ENCODE peak calls at places on chromosomes 13 and 19, in nine cellular contexts. C is GM04504; R is smooth muscle cell of the brain vasculature; D is stimulated activated CD8-positive, alpha-beta memory T cell treated with anti-CD3 and anti-CD28 coated beads, Interleukin-15, amount 100 ng/mL, for 24 hours; M is progenitor cell of endocrine pancreas; V is psoas muscle; N is AG08396; J is mucosa of descending colon; Z is stimulated activated CD4-positive, alpha-beta T cell treated with anti-CD3 and anti-CD28 coated beads, Interleukin-4, amount 100 ng/mL, for 1 hour. O is an unnamed sample.
A peak's percentile ranks its signal among the peaks of the same experiment; 100 is the strongest.

GRCh38 chr19:16013181-16013850 is 63.0 kb upstream of the TPM4 start:
- DNase-seq in C (no peak), R (no peak), D (no peak), M (no peak), V (no peak), N (no peak), J (no peak), Z (no peak), O (no peak)

GRCh38 chr13:40060318-40061007 is 405.0 kb downstream of the COG6 start:
- DNase-seq in C (peak; percentile 84), R (no peak), D (no peak), M (no peak), V (peak; percentile 79), N (no peak), J (no peak), Z (peak; percentile 38), O (no peak)

GRCh38 chr13:77507931-77508776 is 27.4 kb upstream of the SCEL start:
- DNase-seq in C (peak; percentile 30), R (no peak), D (no peak), M (no peak), V (no peak), N (peak; percentile 27), J (no peak), Z (no peak), O (peak; percentile 48)

GRCh38 chr19:58557253-58558065 is 952 bp downstream of the UBE2M start:
- DNase-seq in C (no peak), R (no peak), D (no peak), M (no peak), V (no peak), N (no peak), J (peak; percentile 21), Z (no peak), O (no peak)

GRCh38 chr19:1428738-1429391 is 9.3 kb upstream of the RPS15 start:
- DNase-seq in C (no peak), R (no peak), D (no peak), M (no peak), V (no peak), N (no peak), J (no peak), Z (no peak), O (no peak)

GRCh38 chr19:12783226-12783848 is 7.9 kb upstream of the JUNB start:
- DNase-seq in C (no peak), R (no peak), D (no peak), M (no peak), V (no peak), N (no peak), J (no peak), Z (peak; percentile 65), O (no peak)

GRCh38 chr13:60584976-60585375 is 188.0 kb downstream of the TDRD3 start:
- DNase-seq in C (no peak), R (no peak), D (no peak), M (no peak), V (no peak), N (no peak), J (no peak), Z (no peak), O (no peak)

GRCh38 chr19:6216236-6216995 is 63.4 kb downstream of the MLLT1 start:
- DNase-seq in C (no peak), R (no peak), D (no peak), M (no peak), V (peak; percentile 45), N (no peak), J (no peak), Z (no peak), O (no peak)

GRCh38 chr19:39754544-39754943 is 16.7 kb upstream of the CLC start:
- DNase-seq in C (no peak), R (no peak), D (no peak), M (no peak), V (no peak), N (no peak), J (no peak), Z (no peak), O (no peak)

GRCh38 chr13:28730762-28731161 is 12.0 kb upstream of the SLC46A3 start:
- DNase-seq in C (no peak), R (no peak), D (no peak), M (no peak), V (no peak), N (no peak), J (no peak), Z (no peak), O (no peak)

GRCh38 chr19:8210660-8211101 is 1.5 kb downstream of the CERS4 start:
- DNase-seq in C (no peak), R (no peak), D (no peak), M (no peak), V (no peak), N (no peak), J (no peak), Z (no peak), O (no peak)

GRCh38 chr13:99265823-99266426 is 7.7 kb upstream of the GPR18 start:
- DNase-seq in C (no peak), R (peak; percentile 9), D (no peak), M (no peak), V (no peak), N (peak; percentile 33), J (peak; percentile 56), Z (no peak), O (no peak)

GRCh38 chr19:36072081-36072480 is 17.4 kb downstream of the WDR62 start:
- DNase-seq in C (no peak), R (no peak), D (no peak), M (no peak), V (no peak), N (no peak), J (no peak), Z (no peak), O (no peak)

GRCh38 chr13:46184277-46184699 is 2.3 kb upstream of the LCP1 start:
- DNase-seq in C (no peak), R (no peak), D (peak; percentile 37), M (no peak), V (no peak), N (no peak), J (peak; percentile 61), Z (peak; percentile 77), O (no peak)

GRCh38 chr19:21023901-21024300 is 3.4 kb downstream of the ZNF430 start:
- DNase-seq in C (peak; percentile 22), R (no peak), D (no peak), M (no peak), V (no peak), N (no peak), J (no peak), Z (no peak), O (no peak)

GRCh38 chr13:86282450-86282849 is 483.2 kb upstream of the SLITRK6 start:
- DNase-seq in C (no peak), R (no peak), D (no peak), M (no peak), V (no peak), N (no peak), J (no peak), Z (no peak), O (no peak)

GRCh38 chr13:102394158-102395053 is 7.4 kb downstream of the FGF14 start:
- DNase-seq in C (peak; percentile 32), R (peak; percentile 56), D (peak; percentile 94), M (peak; percentile 91), V (peak; percentile 97), N (peak; percentile 95), J (peak; percentile 94), Z (peak; percentile 97), O (peak; percentile 54)

GRCh38 chr13:68540244-68540643 is 1310.1 kb upstream of the PCDH9 start:
- DNase-seq in C (no peak), R (no peak), D (no peak), M (no peak), V (no peak), N (no peak), J (no peak), Z (no peak), O (no peak)

GRCh38 chr19:38183227-38183914 is 40.7 kb downstream of the DPF1 start:
- DNase-seq in C (no peak), R (no peak), D (no peak), M (no peak), V (peak; percentile 67), N (peak; percentile 79), J (no peak), Z (no peak), O (no peak)

GRCh38 chr19:29378126-29378525 is 147.7 kb upstream of the VSTM2B start:
- DNase-seq in C (no peak), R (no peak), D (no peak), M (peak; percentile 3), V (no peak), N (no peak), J (no peak), Z (no peak), O (no peak)

GRCh38 chr13:80141114-80141849 is 199.6 kb downstream of the SPRY2 start:
- DNase-seq in C (no peak), R (no peak), D (no peak), M (no peak), V (no peak), N (peak; percentile 69), J (no peak), Z (no peak), O (no peak)

GRCh38 chr13:97600438-97601080 is 166.6 kb downstream of the RAP2A start:
- DNase-seq in C (peak; percentile 23), R (peak; percentile 23), D (no peak), M (no peak), V (no peak), N (no peak), J (no peak), Z (no peak), O (peak; percentile 5)

GRCh38 chr19:15194938-15195337 is 5.9 kb downstream of the NOTCH3 start:
- DNase-seq in C (no peak), R (no peak), D (no peak), M (no peak), V (no peak), N (peak; percentile 75), J (no peak), Z (no peak), O (no peak)

GRCh38 chr13:84121456-84121855 is 239.2 kb upstream of the SLITRK1 start:
- DNase-seq in C (no peak), R (no peak), D (no peak), M (no peak), V (no peak), N (peak; percentile 6), J (no peak), Z (no peak), O (no peak)

GRCh38 chr13:96391606-96392005 is 301.7 kb downstream of the HS6ST3 start:
- DNase-seq in C (no peak), R (no peak), D (no peak), M (no peak), V (no peak), N (no peak), J (no peak), Z (no peak), O (no peak)

GRCh38 chr13:106795847-106796246 is 227.9 kb upstream of the ARGLU1 start:
- DNase-seq in C (no peak), R (no peak), D (no peak), M (no peak), V (no peak), N (no peak), J (no peak), Z (no peak), O (no peak)

GRCh38 chr19:50861496-50862286 is 7.0 kb downstream of the KLK3 start:
- DNase-seq in C (no peak), R (no peak), D (no peak), M (no peak), V (no peak), N (no peak), J (no peak), Z (no peak), O (no peak)

GRCh38 chr19:56765107-56765506 is 75.4 kb downstream of the PEG3 start:
- DNase-seq in C (no peak), R (no peak), D (no peak), M (no peak), V (peak; percentile 55), N (no peak), J (peak; percentile 17), Z (peak; percentile 7), O (no peak)

GRCh38 chr19:55173717-55174409 is 6.2 kb downstream of the SYT5 start:
- DNase-seq in C (peak; percentile 61), R (no peak), D (no peak), M (no peak), V (no peak), N (peak; percentile 93), J (peak; percentile 48), Z (peak; percentile 24), O (no peak)

GRCh38 chr19:45424191-45425058 is 708 bp upstream of the ERCC1 start:
- DNase-seq in C (peak; percentile 84), R (peak; percentile 57), D (no peak), M (no peak), V (peak; percentile 86), N (peak; percentile 84), J (no peak), Z (peak; percentile 33), O (peak; percentile 93)

GRCh38 chr19:15087182-15087581 is 5.2 kb downstream of the OR1I1 start:
- DNase-seq in C (no peak), R (no peak), D (no peak), M (no peak), V (no peak), N (no peak), J (no peak), Z (no peak), O (no peak)

O was measured in HFF-Myc.